ENCODE peak calls at places on chromosome 18, in eight cellular contexts. A, E, G, O, F, D, C and U are unnamed samples.
A peak's percentile ranks its signal among the peaks of the same experiment; 100 is the strongest.

GRCh38 chr18:66749030-66749429 is 145.1 kb upstream of the CDH19 start:
- DNase-seq in A (no peak), E (no peak), G (no peak), O (no peak), F (no peak), D (no peak), C (peak; percentile 7), U (no peak)

GRCh38 chr18:41761329-41762028 is 193.6 kb upstream of the PIK3C3 start:
- DNase-seq in A (no peak), E (no peak), G (no peak), O (no peak), F (no peak), D (no peak), C (no peak), U (no peak)

GRCh38 chr18:48540329-48541025 is 1.6 kb downstream of the CTIF start:
- DNase-seq in A (peak; percentile 86), E (peak; percentile 69), G (peak; percentile 83), O (no peak), F (peak; percentile 65), D (peak; percentile 83), C (peak; percentile 64), U (peak; percentile 85)

GRCh38 chr18:30781601-30782000 is 260.9 kb downstream of the DSC3 start:
- DNase-seq in A (no peak), E (no peak), G (no peak), O (no peak), F (no peak), D (no peak), C (no peak), U (no peak)

GRCh38 chr18:68660355-68661183 is 54.3 kb downstream of the TMX3 start:
- DNase-seq in A (no peak), E (no peak), G (no peak), O (no peak), F (no peak), D (no peak), C (peak; percentile 68), U (no peak)

GRCh38 chr18:69349912-69350597 is 50.6 kb upstream of the DOK6 start:
- DNase-seq in A (no peak), E (no peak), G (no peak), O (no peak), F (no peak), D (no peak), C (no peak), U (no peak)

GRCh38 chr18:66317243-66318090 is 286.4 kb downstream of the CDH19 start:
- DNase-seq in A (no peak), E (no peak), G (no peak), O (no peak), F (no peak), D (no peak), C (no peak), U (no peak)

GRCh38 chr18:44848931-44849330 is 168.2 kb downstream of the SETBP1 start:
- DNase-seq in A (no peak), E (no peak), G (no peak), O (no peak), F (peak; percentile 47), D (no peak), C (no peak), U (no peak)

GRCh38 chr18:22314001-22314400 is 103.7 kb downstream of the CTAGE1 start:
- DNase-seq in A (no peak), E (no peak), G (no peak), O (no peak), F (no peak), D (no peak), C (no peak), U (no peak)

GRCh38 chr18:40494603-40495002 is 1460.4 kb upstream of the PIK3C3 start:
- DNase-seq in A (no peak), E (no peak), G (no peak), O (no peak), F (no peak), D (no peak), C (no peak), U (no peak)
- H3K27me3 ChIP-seq in A (no peaks in the 10 kb centered on the region), E (no peaks in the 10 kb centered on the region), G (no peaks in the 10 kb centered on the region), O (no peaks in the 10 kb centered on the region), F (no peaks in the 10 kb centered on the region), D (no peaks in the 10 kb centered on the region), C (no peaks in the 10 kb centered on the region), U (no peaks in the 10 kb centered on the region)

GRCh38 chr18:34655131-34655530 is 55.0 kb upstream of the DTNA start:
- DNase-seq in A (no peak), E (no peak), G (no peak), O (no peak), F (no peak), D (no peak), C (no peak), U (no peak)
- H3K4me1 ChIP-seq in A (no peaks in the 10 kb centered on the region), E (peaks cover 35% of the 10 kb centered on the region), G (peaks cover 3% of the 10 kb centered on the region), O (peaks cover 25% of the 10 kb centered on the region), F (peaks cover 12% of the 10 kb centered on the region), D (peaks cover 13% of the 10 kb centered on the region), C (peaks cover 14% of the 10 kb centered on the region), U (peaks cover 9% of the 10 kb centered on the region)

GRCh38 chr18:36624451-36625167 is 204.2 kb downstream of the TPGS2 start:
- DNase-seq in A (no peak), E (no peak), G (no peak), O (no peak), F (no peak), D (no peak), C (peak; percentile 46), U (no peak)
- TF ChIP-seq CTCF in A (no peak), E (no peak), G (no peak), O (no peak), F (no peak), D (no peak), C (no peak), U (no peak)

GRCh38 chr18:11981383-11981632 is at the start of gene IMPA2:
- DNase-seq in A (no peak), E (no peak), G (no peak), O (no peak), F (no peak), D (no peak), C (no peak), U (no peak)
- H3K27me3 ChIP-seq in A (no peaks in the 10 kb centered on the region), E (no peaks in the 10 kb centered on the region), G (no peaks in the 10 kb centered on the region), O (no peaks in the 10 kb centered on the region), F (no peaks in the 10 kb centered on the region), D (no peaks in the 10 kb centered on the region), C (no peaks in the 10 kb centered on the region), U (no peaks in the 10 kb centered on the region)

DNA sequence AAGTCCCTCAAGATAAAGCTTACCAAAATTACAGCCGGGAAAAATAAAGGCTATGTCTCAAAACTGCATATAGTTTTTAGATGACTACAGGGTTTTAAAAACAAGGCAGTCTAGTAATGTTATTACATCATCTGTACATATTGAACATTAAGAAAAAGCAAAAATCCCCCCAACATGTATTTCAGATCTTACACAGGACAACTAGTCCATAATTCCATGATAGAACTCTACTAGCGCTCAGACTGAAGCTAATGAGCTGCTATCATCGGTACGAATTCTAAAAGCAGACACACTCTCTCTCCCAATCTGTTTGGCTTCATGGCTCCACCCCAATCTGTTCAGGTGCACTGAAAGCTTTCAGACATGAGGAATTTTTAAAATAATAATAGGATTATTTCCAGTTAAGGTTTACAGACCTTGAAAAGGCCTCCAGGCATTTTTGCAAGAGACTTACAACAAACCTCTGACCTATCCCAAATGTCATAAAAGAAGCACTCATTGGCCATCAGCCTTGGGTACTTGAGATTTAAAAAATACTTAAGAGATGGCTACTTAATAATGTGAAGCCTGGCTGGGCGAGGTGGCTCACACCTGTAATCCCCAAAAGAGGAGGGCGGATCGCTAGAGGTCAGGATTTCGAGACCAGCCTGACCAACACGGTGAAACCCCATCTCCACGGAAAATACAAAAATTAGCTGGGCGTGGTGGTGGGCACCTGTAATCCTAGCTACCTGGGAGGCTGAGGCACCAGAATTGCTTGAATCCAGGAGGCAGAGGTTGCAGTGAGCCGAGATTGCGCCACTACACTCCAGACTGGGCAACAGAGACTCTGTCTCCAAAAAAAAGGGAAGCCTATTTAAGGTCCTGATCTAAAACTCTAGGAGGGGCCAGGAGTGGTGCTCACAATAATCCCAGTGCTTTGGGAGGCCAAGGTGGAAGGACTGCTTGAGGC is 2.0 kb downstream of the NPC1 start:
- DNase-seq in A (no peak), E (no peak), G (peak; percentile 58), O (no peak), F (no peak), D (no peak), C (no peak), U (no peak)
- H3K4me1 ChIP-seq in A (no peaks in the 10 kb centered on the region), E (peaks cover 34% of the 10 kb centered on the region), G (peaks cover 66% of the 10 kb centered on the region), O (peaks cover 24% of the 10 kb centered on the region), F (peaks cover 54% of the 10 kb centered on the region), D (peaks cover 50% of the 10 kb centered on the region), C (peaks cover 11% of the 10 kb centered on the region), U (peaks cover 53% of the 10 kb centered on the region)

DNA sequence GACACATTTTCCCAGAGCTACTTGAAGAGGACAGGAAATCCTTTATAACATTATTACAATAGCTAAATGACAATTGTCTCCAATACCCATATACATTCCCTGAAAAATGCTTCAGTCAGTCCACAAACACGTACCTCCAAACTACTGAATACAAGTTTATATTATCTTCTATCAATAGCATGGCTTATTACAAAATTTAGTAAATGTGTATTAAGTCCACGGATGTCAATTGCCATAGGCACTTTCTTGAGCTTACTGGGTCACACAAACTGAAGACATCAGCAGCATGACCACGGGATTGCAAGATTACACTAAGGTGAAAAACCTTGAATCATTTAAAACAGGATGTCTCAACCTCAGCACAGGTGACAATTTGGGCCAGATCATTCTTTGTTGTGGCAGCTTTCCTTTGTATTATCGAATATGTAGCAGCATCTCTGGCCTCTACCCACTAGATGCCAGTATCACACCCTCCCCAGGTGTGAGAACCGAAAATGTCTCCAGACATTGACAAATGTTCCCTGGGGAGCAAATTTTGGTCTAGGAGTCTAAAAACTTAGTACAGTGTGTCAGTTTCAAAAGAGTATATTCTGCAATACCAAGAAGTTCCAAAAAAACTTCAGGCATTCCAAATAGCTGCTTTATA is 1.4 kb downstream of the MBD2 start:
- DNase-seq in A (no peak), E (no peak), G (no peak), O (no peak), F (no peak), D (no peak), C (no peak), U (no peak)
- TF ChIP-seq CTCF in A (no peak), E (peak; percentile 9), G (peak; percentile 20), O (no peak), F (no peak), D (peak; percentile 28), C (peak; percentile 21), U (peak; percentile 62)

GRCh38 chr18:49546719-49547273 is 15.1 kb upstream of the LIPG start:
- DNase-seq in A (no peak), E (no peak), G (no peak), O (no peak), F (no peak), D (no peak), C (no peak), U (no peak)

GRCh38 chr18:49544362-49544761 is 17.5 kb upstream of the LIPG start:
- DNase-seq in A (no peak), E (no peak), G (no peak), O (no peak), F (no peak), D (no peak), C (no peak), U (no peak)

GRCh38 chr18:49550621-49551020 is 11.2 kb upstream of the LIPG start:
- DNase-seq in A (no peak), E (no peak), G (no peak), O (no peak), F (no peak), D (no peak), C (no peak), U (no peak)

GRCh38 chr18:49548266-49548665 is 13.6 kb upstream of the LIPG start:
- DNase-seq in A (no peak), E (no peak), G (no peak), O (no peak), F (no peak), D (no peak), C (no peak), U (no peak)

GRCh38 chr18:49547701-49548100 is 14.2 kb upstream of the LIPG start:
- DNase-seq in A (no peak), E (no peak), G (no peak), O (no peak), F (no peak), D (no peak), C (no peak), U (no peak)
- H3K27me3 ChIP-seq in A (no peaks in the 10 kb centered on the region), E (peaks cover 3% of the 10 kb centered on the region), G (no peaks in the 10 kb centered on the region), O (no peaks in the 10 kb centered on the region), F (peaks cover 9% of the 10 kb centered on the region), D (peaks cover 7% of the 10 kb centered on the region), C (no peaks in the 10 kb centered on the region), U (no peaks in the 10 kb centered on the region)